ENCODE peak calls at places on chromosome 14, in four cellular contexts. U is ELF-1; C is memory B cell; N is stimulated activated naive B cell treated with anti-CD40 and anti-IgM and Interleukin-4, amounts not matched to agents 10 μg/mL and 1 μg/mL and 100 μg/mL, for 72 hours. X is an unnamed sample.

GRCh38 chr14:38357557-38357956 is 101.7 kb upstream of the CLEC14A start:
- DNase-seq in U (no peak), C (no peak), N (no peak), X (no peak)

GRCh38 chr14:96082420-96083300 is 43.5 kb downstream of the C14orf132 start:
- DNase-seq in C (no peak), N (no peak), U (no peak), X (no peak)

GRCh38 chr14:91945776-91946305 is 1.7 kb downstream of the FBLN5 start:
- DNase-seq in C (no peak), U (no peak), N (no peak), X (no peak)

GRCh38 chr14:92944976-92945375 is 22.0 kb downstream of the CHGA start:
- DNase-seq in C (no peak), U (no peak), N (no peak), X (no peak)

GRCh38 chr14:76662580-76662979 is 98.7 kb upstream of the VASH1 start:
- DNase-seq in N (no peak), U (no peak), C (no peak), X (no peak)

GRCh38 chr14:72781476-72782181 is 112.3 kb downstream of the DPF3 start:
- DNase-seq in C (no peak), U (no peak), N (no peak), X (no peak)

GRCh38 chr14:98177551-98177950 is 1094.4 kb downstream of the BCL11B start:
- DNase-seq in C (no peak), U (no peak), N (no peak), X (no peak)

GRCh38 chr14:100417466-100417865 is 94.3 kb downstream of the SLC25A47 start:
- DNase-seq in U (peak), C (no peak), N (no peak), X (peak)

GRCh38 chr14:52391866-52392600 is 77.9 kb downstream of the PTGER2 start:
- DNase-seq in C (no peak), U (no peak), N (no peak), X (no peak)

GRCh38 chr14:104314251-104314941 is 176.0 kb downstream of the KIF26A start:
- DNase-seq in U (no peak), C (no peak), N (no peak), X (no peak)

GRCh38 chr14:90804292-90804671 is 11.9 kb downstream of the TTC7B start:
- DNase-seq in C (no peak), N (no peak), U (no peak), X (no peak)

GRCh38 chr14:54776361-54777001 is 126.1 kb downstream of the GCH1 start:
- DNase-seq in U (no peak), C (peak), N (peak), X (no peak)

GRCh38 chr14:100298551-100299237 is 7.5 kb downstream of the SLC25A29 start:
- DNase-seq in U (no peak), N (no peak), C (no peak), X (no peak)

GRCh38 chr14:54337314-54337713 is 59.5 kb upstream of the CDKN3 start:
- DNase-seq in U (peak), C (no peak), N (no peak), X (peak)